ENCODE peak calls at places on chromosomes 4 and X, in seven cellular contexts. L, A, N, J, D, W and U are unnamed samples.

GRCh38 chr4:3641501-3641900 is 109.3 kb upstream of the LRPAP1 start:
- DNase-seq in L (no peak), A (no peak), N (no peak), J (no peak), D (no peak), W (no peak), U (no peak)

GRCh38 chr4:5940470-5941203 is 47.8 kb upstream of the CRMP1 start:
- DNase-seq in L (no peak), A (no peak), N (peak), J (peak), D (no peak), W (peak), U (peak)

GRCh38 chrX:27186671-27187070 is 276.5 kb downstream of the PPP4R3C start:
- DNase-seq in L (no peak), A (no peak), N (peak), J (peak), D (no peak), W (peak), U (peak)

GRCh38 chrX:13902406-13902805 is 85.5 kb upstream of the GPM6B start:
- DNase-seq in L (no peak), A (no peak), N (no peak), J (no peak), D (no peak), W (no peak), U (no peak)

GRCh38 chr4:5773271-5773555 is 62.2 kb downstream of the EVC start:
- DNase-seq in L (peak), A (peak), N (no peak), J (peak), D (no peak), W (no peak), U (peak)

GRCh38 chrX:155263854-155264628 is at the start of gene RAB39B:
- DNase-seq in L (no peak), A (peak), N (peak), J (peak), D (peak), W (peak), U (peak)

GRCh38 chrX:110167952-110168451 is 149.9 kb downstream of the AMMECR1 start:
- DNase-seq in L (no peak), A (no peak), N (peak), J (peak), D (peak), W (no peak), U (peak)

GRCh38 chr4:153616005-153616555 is 68.0 kb upstream of the TLR2 start:
- DNase-seq in L (no peak), A (no peak), N (no peak), J (peak), D (no peak), W (no peak), U (no peak)

GRCh38 chrX:50618788-50619558 is 148.3 kb upstream of the DGKK start:
- DNase-seq in L (no peak), A (no peak), N (no peak), J (peak), D (no peak), W (peak), U (peak)

GRCh38 chrX:9466115-9466495 is 1.2 kb downstream of the TBL1X start:
- DNase-seq in L (peak), A (peak), N (peak), J (peak), D (peak), W (peak), U (no peak)

GRCh38 chrX:120769576-120770341 is 105.9 kb downstream of the CT47B1 start:
- DNase-seq in L (no peak), A (peak), N (peak), J (peak), D (peak), W (peak), U (peak)

GRCh38 chr4:38663801-38664703 is at the start of gene KLF3:
- DNase-seq in L (peak), A (peak), N (peak), J (peak), D (peak), W (peak), U (peak)

DNA sequence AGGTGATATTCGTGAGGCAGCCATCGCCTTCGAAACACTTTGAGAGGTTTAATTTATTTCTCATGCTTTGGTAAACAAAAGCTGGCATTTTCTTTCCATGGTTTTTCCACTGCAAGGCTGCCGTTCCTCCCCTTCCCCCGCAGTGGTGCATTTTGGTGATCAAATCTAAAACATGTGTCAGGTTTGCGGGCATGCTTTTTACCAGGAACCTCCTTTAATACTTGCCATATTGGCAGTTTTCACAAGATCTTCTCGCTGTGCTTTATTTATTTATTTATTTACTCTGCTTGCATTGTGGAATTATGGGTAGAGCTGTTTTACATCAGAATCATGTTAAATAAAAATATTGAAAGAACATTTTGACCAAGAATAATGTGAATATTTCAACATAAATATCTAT is 54.2 kb downstream of the STOX2 start:
- DNase-seq in L (no peak), A (no peak), N (no peak), J (no peak), D (no peak), W (no peak), U (no peak)
- H3K4me3 ChIP-seq in L (peak), A (peak), N (no peak), J (no peak), D (no peak), W (no peak), U (no peak)

DNA sequence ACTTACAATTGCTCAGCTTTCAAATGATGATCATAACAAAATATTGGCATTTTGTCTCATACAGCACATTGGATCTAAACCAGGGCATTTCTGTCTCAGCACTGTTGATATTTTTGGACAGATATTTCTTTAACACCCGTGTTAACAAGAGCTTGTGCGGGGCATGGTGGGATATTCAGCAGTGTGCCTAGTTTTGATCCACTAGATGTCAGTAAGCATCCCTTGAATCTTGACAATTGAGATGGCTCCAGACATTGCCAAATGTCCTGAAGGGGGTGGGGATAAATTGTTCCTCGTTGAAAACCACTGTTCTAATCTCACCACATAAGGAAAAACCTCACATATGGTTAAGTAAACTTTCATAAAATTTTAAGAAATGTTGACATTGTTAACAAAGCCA is 806.3 kb downstream of the STIM2 start:
- DNase-seq in L (no peak), A (no peak), N (peak), J (no peak), D (no peak), W (no peak), U (peak)
- TF ChIP-seq CTCF in L (no peak), A (no peak), N (peak), J (no peak), D (no peak), W (no peak), U (no peak)

DNA sequence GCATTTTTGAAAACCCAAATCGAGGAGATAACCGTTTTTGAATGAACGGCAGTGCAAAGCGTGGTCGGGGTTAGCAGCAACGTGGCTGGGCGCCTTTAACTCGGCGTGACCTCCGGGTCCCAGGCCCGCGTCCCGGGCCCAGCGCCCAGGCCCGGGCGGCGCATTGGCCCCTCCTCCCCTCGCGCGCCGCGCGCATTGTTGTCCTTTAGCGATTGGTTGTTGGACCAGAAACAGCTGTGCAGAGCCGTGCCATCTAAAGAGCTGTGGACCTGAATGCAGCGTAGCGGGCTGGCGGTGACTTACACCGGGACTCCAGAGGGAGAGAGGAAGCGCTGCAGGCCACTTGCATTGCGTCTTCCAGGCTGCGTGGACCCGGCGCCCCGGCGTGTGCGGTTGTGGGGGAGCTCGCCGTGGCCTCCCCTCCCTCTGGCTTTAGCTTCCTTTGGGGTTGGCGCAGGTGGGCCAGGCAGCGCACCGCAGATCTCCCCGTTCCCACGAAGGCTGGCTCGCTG is at the start of gene STOX2:
- DNase-seq in L (peak), A (no peak), N (peak), J (peak), D (peak), W (peak), U (peak)
- H3K4me3 ChIP-seq in L (peak), A (peak), N (peak), J (peak), D (peak), W (peak), U (peak)

GRCh38 chr4:100369871-100370270 is 148.0 kb downstream of the EMCN start:
- DNase-seq in L (no peak), A (no peak), N (no peak), J (no peak), D (no peak), W (no peak), U (no peak)

GRCh38 chr4:100367451-100367850 is 150.4 kb downstream of the EMCN start:
- DNase-seq in L (no peak), A (no peak), N (no peak), J (peak), D (no peak), W (peak), U (peak)

DNA sequence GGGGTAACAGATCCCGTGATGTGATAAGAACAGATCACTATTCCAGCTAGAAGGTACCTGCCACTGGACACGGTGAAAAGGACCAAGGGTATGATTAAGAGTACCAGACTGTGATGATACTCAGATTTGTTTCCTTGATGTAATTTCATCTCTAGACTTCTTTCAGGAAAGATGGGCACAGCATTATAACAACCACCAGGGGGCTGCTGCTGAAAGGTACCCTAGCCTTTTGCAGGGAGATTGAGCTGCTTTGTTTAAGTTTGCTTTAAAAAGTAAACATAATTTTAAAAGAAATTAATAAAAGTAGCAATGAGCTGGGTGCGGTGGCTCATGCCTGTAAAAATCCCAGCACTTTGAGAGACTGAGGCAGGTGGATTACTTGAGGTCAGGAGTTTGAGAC is 145.4 kb downstream of the EMCN start:
- DNase-seq in L (no peak), A (no peak), N (peak), J (no peak), D (peak), W (peak), U (peak)
- TF ChIP-seq CTCF in L (no peak), A (peak), N (peak), J (peak), D (no peak), W (peak), U (peak)

DNA sequence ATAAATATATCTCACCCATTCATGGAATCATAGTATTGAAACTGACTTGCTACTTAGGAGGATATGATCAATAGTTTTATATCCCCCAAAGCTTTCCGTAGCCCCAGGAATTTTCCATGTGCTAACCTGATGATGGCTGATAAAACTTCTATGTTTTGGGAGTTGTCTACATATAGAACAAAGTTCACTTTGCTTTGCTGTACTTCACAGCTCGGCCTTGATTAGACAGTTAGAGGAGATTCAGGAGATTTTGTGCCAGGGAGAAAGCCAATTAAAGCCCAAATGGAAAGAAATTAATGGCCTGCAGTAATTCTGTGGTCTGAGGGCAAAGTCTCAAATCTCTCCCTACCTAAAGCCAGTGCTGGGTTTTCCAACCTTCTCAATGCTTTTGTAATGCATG is 114.9 kb upstream of the SLC34A2 start:
- DNase-seq in L (no peak), A (no peak), N (no peak), J (no peak), D (no peak), W (no peak), U (no peak)
- H3K4me3 ChIP-seq in L (no peak), A (no peak), N (no peak), J (no peak), D (no peak), W (no peak), U (no peak)

DNA sequence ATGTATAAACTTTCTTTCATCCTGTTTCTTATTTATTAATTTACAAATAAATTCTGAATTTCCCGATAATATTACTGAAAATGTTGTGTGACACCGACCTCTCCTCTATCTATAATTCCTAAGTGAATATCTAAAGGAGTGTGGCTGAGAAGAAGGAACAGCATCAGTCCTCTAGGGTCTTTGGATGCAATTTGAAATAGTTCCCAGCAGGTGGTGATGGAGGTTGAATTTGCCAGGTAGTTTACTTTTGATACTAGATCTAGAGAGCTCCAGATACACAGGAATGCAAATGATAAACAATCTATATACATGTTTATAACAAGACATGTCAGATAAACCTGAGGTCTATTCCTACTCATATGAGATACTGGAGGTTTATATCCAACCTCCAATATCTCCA is 305.4 kb downstream of the PCDH18 start:
- DNase-seq in L (no peak), A (no peak), N (peak), J (peak), D (no peak), W (peak), U (peak)
- TF ChIP-seq CTCF in L (no peak), A (peak), N (no peak), J (peak), D (no peak), W (peak), U (peak)

DNA sequence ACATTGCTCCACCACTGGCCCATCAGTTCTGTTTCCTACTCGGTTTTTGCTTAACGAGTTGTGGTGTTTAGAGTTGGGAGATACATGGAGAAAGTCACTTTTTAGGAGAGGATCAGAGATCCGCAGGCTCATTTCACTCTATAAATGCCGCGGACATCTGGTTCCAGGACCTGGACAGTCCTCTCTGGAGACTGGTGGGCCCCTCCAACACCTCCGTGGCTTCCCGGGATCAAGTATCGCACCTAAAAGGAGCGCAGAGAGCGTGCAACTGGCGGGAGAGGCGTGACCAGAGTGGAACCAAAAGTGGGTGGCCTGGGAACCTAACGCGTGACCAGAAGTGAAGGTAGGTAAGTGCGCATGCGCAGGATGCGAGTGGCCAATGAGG is 9.9 kb upstream of the CLTRN start:
- DNase-seq in L (no peak), A (peak), N (peak), J (no peak), D (peak), W (peak), U (peak)
- H3K4me3 ChIP-seq in L (peak), A (peak), N (peak), J (peak), D (peak), W (peak), U (peak)

DNA sequence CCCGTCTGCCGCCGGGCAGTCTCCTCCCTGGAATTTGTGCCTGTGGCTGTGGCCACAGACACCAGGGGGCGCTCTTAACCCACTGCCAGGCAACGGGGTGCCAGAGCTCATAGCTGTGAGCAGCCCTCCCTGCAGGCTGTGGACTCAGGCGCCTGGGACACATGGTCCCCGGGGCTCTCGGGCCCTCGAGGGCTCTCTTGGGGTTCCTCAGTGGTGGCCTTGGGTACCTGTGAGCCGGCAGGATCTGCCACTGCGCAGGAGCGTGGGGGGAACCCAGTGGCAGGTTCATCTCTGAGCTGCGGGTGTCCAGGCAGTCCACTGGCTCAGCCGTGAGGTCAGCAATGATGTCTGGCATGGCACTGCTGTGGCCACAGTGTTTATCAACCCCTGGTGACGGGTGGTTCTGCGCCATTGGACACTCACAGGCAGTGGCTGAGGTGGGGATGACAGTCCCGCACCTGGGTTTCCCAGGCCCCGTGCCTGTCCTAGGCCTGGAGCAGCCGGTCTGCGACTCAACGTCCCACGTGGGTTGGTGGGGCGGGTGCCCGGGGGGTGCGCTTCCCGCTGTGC is 37.2 kb downstream of the PCGF3 start:
- DNase-seq in L (no peak), A (no peak), N (peak), J (no peak), D (peak), W (peak), U (peak)
- TF ChIP-seq CTCF in L (peak), A (peak), N (peak), J (peak), D (peak), W (peak), U (peak)

GRCh38 chr4:56425518-56425917 is 9.9 kb downstream of the PPAT start:
- DNase-seq in L (no peak), A (no peak), N (no peak), J (no peak), D (no peak), W (no peak), U (no peak)
- H3K4me3 ChIP-seq in L (no peak), A (no peak), N (no peak), J (no peak), D (no peak), W (no peak), U (no peak)

GRCh38 chr4:146340798-146341197 is 126.5 kb downstream of the REELD1 start:
- DNase-seq in L (no peak), A (no peak), N (peak), J (peak), D (no peak), W (peak), U (peak)
- TF ChIP-seq CTCF in L (peak), A (peak), N (no peak), J (peak), D (peak), W (peak), U (peak)